ENCODE peak calls at places on chromosome 1, in five cellular contexts. Y is AG04449, R is astrocyte of the spinal cord, U is germinal center, V is brain microvascular endothelial cell. P is an unnamed sample.

GRCh38 chr1:83996621-83997020 is 2.3 kb downstream of the TTLL7 start:
- DNase-seq in R (peak), U (no peak), V (peak), Y (peak), P (peak)

GRCh38 chr1:243708210-243708609 is 141.8 kb downstream of the AKT3 start:
- DNase-seq in Y (no peak), V (no peak), U (no peak), R (peak), P (no peak)

GRCh38 chr1:24771574-24771973 is 26.3 kb downstream of the CLIC4 start:
- DNase-seq in R (no peak), Y (no peak), V (no peak), U (no peak), P (no peak)

GRCh38 chr1:169511339-169512028 is 25.7 kb upstream of the SLC19A2 start:
- DNase-seq in U (no peak), V (peak), R (peak), Y (peak), P (peak)

GRCh38 chr1:70633004-70633403 is 221.9 kb downstream of the CTH start:
- DNase-seq in U (no peak), Y (no peak), V (no peak), R (no peak), P (no peak)

GRCh38 chr1:19463204-19463803 is 22.0 kb downstream of the CAPZB start:
- DNase-seq in U (peak), R (no peak), V (no peak), Y (no peak), P (no peak)

GRCh38 chr1:31576201-31576669 is at the start of gene TINAGL1:
- DNase-seq in Y (no peak), U (no peak), V (no peak), R (no peak), P (no peak)

GRCh38 chr1:6996371-6996770 is 211.1 kb downstream of the CAMTA1 start:
- DNase-seq in Y (no peak), V (no peak), U (no peak), R (no peak), P (no peak)

GRCh38 chr1:116333171-116334014 is 39.7 kb upstream of the ATP1A1 start:
- DNase-seq in V (no peak), U (no peak), R (no peak), Y (no peak), P (no peak)

GRCh38 chr1:23619299-23620188 is 60.2 kb upstream of the ID3 start:
- DNase-seq in Y (no peak), R (no peak), U (peak), V (no peak), P (no peak)

GRCh38 chr1:153366261-153366660 is 8.6 kb downstream of the S100A9 start:
- DNase-seq in V (no peak), U (no peak), Y (no peak), R (no peak), P (no peak)

GRCh38 chr1:205991237-205991636 is 12.0 kb downstream of the RAB7B start:
- DNase-seq in V (no peak), U (no peak), Y (no peak), R (peak), P (peak)

P was measured in fibroblast of lung.